ENCODE peak calls at places on chromosomes 16 and 17, in five cellular contexts. One of them, this sample, is unnamed.

GRCh38 chr17:10616502-10617119 is 40.5 kb downstream of the MYH3 start:
- DNase-seq in H1: peak
- DNase-seq in GM12878: no peak
- DNase-seq in HepG2: peak
- DNase-seq in K562: peak
- DNase-seq in this sample: peak

GRCh38 chr17:77098884-77099545 is 41.8 kb upstream of the SEC14L1 start:
- DNase-seq in H1: no peak
- DNase-seq in GM12878: no peak
- DNase-seq in HepG2: peak
- DNase-seq in K562: no peak
- DNase-seq in this sample: no peak

GRCh38 chr17:59479141-59479540 is 86.3 kb upstream of the DHX40 start:
- DNase-seq in H1: no peak
- DNase-seq in GM12878: no peak
- DNase-seq in HepG2: no peak
- DNase-seq in K562: no peak
- DNase-seq in this sample: no peak

GRCh38 chr17:1605681-1606351 is 22.8 kb downstream of the SLC43A2 start:
- DNase-seq in H1: no peak
- DNase-seq in GM12878: no peak
- DNase-seq in HepG2: no peak
- DNase-seq in K562: no peak
- DNase-seq in this sample: no peak

GRCh38 chr16:26709175-26709574 is 357.6 kb upstream of the C16orf82 start:
- DNase-seq in H1: no peak
- DNase-seq in GM12878: no peak
- DNase-seq in HepG2: no peak
- DNase-seq in K562: peak
- DNase-seq in this sample: no peak

GRCh38 chr17:72116692-72117469 is 3.9 kb upstream of the SOX9 start:
- DNase-seq in H1: no peak
- DNase-seq in GM12878: no peak
- DNase-seq in HepG2: no peak
- DNase-seq in K562: no peak
- DNase-seq in this sample: no peak

GRCh38 chr16:17277981-17278381 is 192.8 kb downstream of the XYLT1 start:
- DNase-seq in H1: no peak
- DNase-seq in GM12878: no peak
- DNase-seq in HepG2: peak
- DNase-seq in K562: peak
- DNase-seq in this sample: peak

GRCh38 chr17:18181358-18181757 is 2.3 kb upstream of the ALKBH5 start:
- DNase-seq in H1: no peak
- DNase-seq in GM12878: no peak
- DNase-seq in HepG2: no peak
- DNase-seq in K562: no peak
- DNase-seq in this sample: no peak

GRCh38 chr16:73093146-73094144 is 45.5 kb upstream of the ZFHX3 start:
- DNase-seq in H1: no peak
- DNase-seq in GM12878: no peak
- DNase-seq in HepG2: no peak
- DNase-seq in K562: no peak
- DNase-seq in this sample: no peak

GRCh38 chr17:62001105-62001504 is 64.0 kb downstream of the MED13 start:
- DNase-seq in H1: no peak
- DNase-seq in GM12878: no peak
- DNase-seq in HepG2: no peak
- DNase-seq in K562: no peak
- DNase-seq in this sample: no peak

GRCh38 chr16:76634847-76635697 is 357.9 kb downstream of the CNTNAP4 start:
- DNase-seq in H1: no peak
- DNase-seq in GM12878: no peak
- DNase-seq in HepG2: no peak
- DNase-seq in K562: peak
- DNase-seq in this sample: no peak
- TF ChIP-seq SRF in H1: no peak
- TF ChIP-seq SRF in GM12878: no peak
- TF ChIP-seq SRF in HepG2: no peak
- TF ChIP-seq SRF in K562: peak
- TF ChIP-seq SRF in this sample: no peak

DNA sequence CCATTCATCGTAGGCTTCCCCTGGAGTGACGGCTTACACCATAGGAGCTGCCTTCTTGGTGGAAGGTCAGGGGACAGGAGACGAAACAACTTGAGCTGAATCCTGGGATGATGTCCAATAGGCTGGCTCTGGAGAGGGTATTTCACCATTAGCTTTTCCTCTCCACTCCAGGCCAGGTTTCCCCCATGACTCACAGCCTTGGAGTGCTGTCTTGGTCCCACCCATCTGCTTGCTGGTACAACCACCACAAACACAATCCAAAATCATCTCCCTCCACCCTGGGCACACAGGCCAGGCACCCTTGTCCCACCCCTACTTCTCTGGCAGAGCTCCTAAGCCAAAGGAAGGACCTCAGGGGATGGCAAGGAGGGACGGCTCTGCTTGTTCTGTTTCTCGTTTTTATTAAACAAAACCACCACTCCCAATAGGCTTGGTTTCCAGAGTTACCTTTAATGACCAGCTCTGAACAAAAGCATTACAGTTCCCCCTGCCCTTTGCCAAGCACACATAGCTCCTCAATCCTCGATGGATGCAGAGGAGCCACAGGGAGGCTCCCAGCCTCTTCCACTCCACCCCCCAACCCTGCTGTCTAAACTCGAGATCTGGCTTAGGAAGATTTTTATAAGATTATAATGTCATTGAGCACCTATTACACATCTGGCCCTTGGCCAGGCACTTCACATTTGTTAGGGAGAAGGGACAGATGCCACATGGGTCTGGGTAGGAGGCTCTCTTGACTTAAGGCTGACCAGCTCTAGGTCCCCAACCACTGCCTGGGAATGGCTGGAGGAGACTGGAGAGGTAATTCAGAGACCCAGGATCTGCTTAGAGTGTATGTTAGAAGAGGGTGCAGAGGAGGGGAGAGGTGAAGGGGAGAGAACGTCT is 13.3 kb downstream of the CAVIN1 start:
- DNase-seq in H1: no peak
- DNase-seq in GM12878: no peak
- DNase-seq in HepG2: no peak
- DNase-seq in K562: no peak
- DNase-seq in this sample: peak
- TF ChIP-seq SRF in H1: no peak
- TF ChIP-seq SRF in GM12878: no peak
- TF ChIP-seq SRF in HepG2: no peak
- TF ChIP-seq SRF in K562: no peak
- TF ChIP-seq SRF in this sample: no peak

GRCh38 chr17:8463089-8463488 is 27.4 kb downstream of the NDEL1 start:
- DNase-seq in H1: no peak
- DNase-seq in GM12878: no peak
- DNase-seq in HepG2: no peak
- DNase-seq in K562: no peak
- DNase-seq in this sample: no peak
- TF ChIP-seq SRF in H1: no peak
- TF ChIP-seq SRF in GM12878: no peak
- TF ChIP-seq SRF in HepG2: no peak
- TF ChIP-seq SRF in K562: no peak
- TF ChIP-seq SRF in this sample: no peak

GRCh38 chr16:53304334-53304733 is 129.9 kb upstream of the RBL2 start:
- DNase-seq in H1: no peak
- DNase-seq in GM12878: no peak
- DNase-seq in HepG2: no peak
- DNase-seq in K562: no peak
- DNase-seq in this sample: no peak
- TF ChIP-seq SRF in H1: no peak
- TF ChIP-seq SRF in GM12878: no peak
- TF ChIP-seq SRF in HepG2: no peak
- TF ChIP-seq SRF in K562: no peak
- TF ChIP-seq SRF in this sample: no peak

This sample was measured in HCT116.